ENCODE peak calls at places on chromosomes 13 and 19, in six cellular contexts. G is GM23338, O is GM23248, R is fibroblast of lung, Y is OCI-LY7, Q is neuronal stem cell. H is an unnamed sample.
A peak's percentile ranks its signal among the peaks of the same experiment; 100 is the strongest.

GRCh38 chr19:46984077-46985010 is 35.3 kb upstream of the NPAS1 start:
- DNase-seq in Q (no peak), R (peak; percentile 83), O (peak; percentile 48), G (no peak), Y (no peak), H (peak; percentile 74)

GRCh38 chr13:46369506-46370268 is 17.4 kb downstream of the RUBCNL start:
- DNase-seq in Y (peak; percentile 57), R (peak; percentile 95), O (peak; percentile 89), G (no peak), Q (no peak), H (no peak)

GRCh38 chr13:89832827-89833226 is 1514.7 kb upstream of the MIR17HG start:
- DNase-seq in G (peak; percentile 4), O (no peak), R (no peak), Y (no peak), Q (no peak), H (no peak)

GRCh38 chr19:409006-409514 is at the start of gene C2CD4C:
- DNase-seq in Y (peak; percentile 15), O (peak; percentile 56), Q (no peak), G (peak; percentile 60), R (no peak), H (peak; percentile 87)

GRCh38 chr13:24618219-24618955 is 61.8 kb upstream of the ATP12A start:
- DNase-seq in Y (peak; percentile 70), O (no peak), G (no peak), R (no peak), Q (no peak), H (no peak)

GRCh38 chr13:94464771-94465170 is 14.7 kb downstream of the DCT start:
- DNase-seq in G (no peak), Y (no peak), R (peak; percentile 3), Q (no peak), O (peak; percentile 3), H (no peak)

GRCh38 chr13:30431269-30431950 is 9.1 kb downstream of the UBE2L5 start:
- DNase-seq in Y (no peak), G (no peak), Q (no peak), R (no peak), O (peak; percentile 41), H (no peak)

GRCh38 chr13:90305796-90306195 is 1041.7 kb upstream of the MIR17HG start:
- DNase-seq in R (no peak), Y (no peak), O (no peak), G (no peak), Q (no peak), H (no peak)

GRCh38 chr13:43054803-43055802 is 31.7 kb downstream of the DNAJC15 start:
- DNase-seq in R (peak; percentile 84), Q (peak; percentile 70), O (peak; percentile 61), Y (peak; percentile 49), G (peak; percentile 87), H (no peak)

GRCh38 chr19:49921871-49922755 is 6.9 kb upstream of the ATF5 start:
- DNase-seq in Q (no peak), O (peak; percentile 86), R (peak; percentile 61), Y (no peak), G (no peak), H (no peak)

GRCh38 chr19:55350620-55351315 is 3.8 kb downstream of the COX6B2 start:
- DNase-seq in Y (no peak), Q (no peak), R (no peak), O (no peak), G (no peak), H (no peak)

GRCh38 chr13:95698047-95698749 is 21.3 kb downstream of the DNAJC3 start:
- DNase-seq in Q (no peak), R (no peak), Y (peak; percentile 1), O (peak; percentile 40), G (peak; percentile 46), H (no peak)

GRCh38 chr13:48624858-48625257 is 28.9 kb upstream of the CYSLTR2 start:
- DNase-seq in Q (no peak), G (no peak), O (no peak), Y (no peak), R (peak; percentile 50), H (no peak)

GRCh38 chr13:93309886-93310520 is 83.4 kb downstream of the GPC6 start:
- DNase-seq in O (peak; percentile 87), G (no peak), Q (peak; percentile 45), R (peak; percentile 71), Y (no peak), H (no peak)

GRCh38 chr19:2624537-2625091 is 77.9 kb downstream of the GNG7 start:
- DNase-seq in G (peak; percentile 67), Y (peak; percentile 85), Q (no peak), O (peak; percentile 37), R (no peak), H (peak; percentile 53)

GRCh38 chr19:10001899-10002298 is 8.4 kb downstream of the COL5A3 start:
- DNase-seq in R (peak; percentile 17), Q (no peak), O (peak; percentile 66), G (peak; percentile 72), Y (no peak), H (no peak)

GRCh38 chr13:92260363-92260762 is 861.9 kb downstream of the GPC5 start:
- DNase-seq in G (peak; percentile 8), Y (peak; percentile 25), R (no peak), Q (no peak), O (no peak), H (no peak)

GRCh38 chr19:1247747-1248453 is 483 bp upstream of the MIDN start:
- DNase-seq in Y (no peak), Q (no peak), R (peak; percentile 62), O (peak; percentile 87), G (peak; percentile 83), H (peak; percentile 60)

GRCh38 chr19:41929536-41930071 is 1.4 kb upstream of the ERFL start:
- DNase-seq in R (no peak), O (no peak), Y (peak; percentile 54), Q (no peak), G (peak; percentile 53), H (no peak)
- H2AFZ ChIP-seq in R (no peak overlapping the region), O (no peak overlapping the region), Y (no peak overlapping the region), Q (no peak overlapping the region), G (no peak overlapping the region), H (no peak overlapping the region)

GRCh38 chr13:37599509-37599908 is 941 bp upstream of the POSTN start:
- DNase-seq in R (no peak), G (no peak), Q (no peak), Y (no peak), O (no peak), H (no peak)
- H2AFZ ChIP-seq in R (peak overlapping the region; percentile 27), G (no peak overlapping the region), Q (no peak overlapping the region), Y (no peak overlapping the region), O (peak overlapping the region; percentile 62), H (peak overlapping the region; percentile 35)

GRCh38 chr13:71148391-71148790 is 718.6 kb downstream of the DACH1 start:
- DNase-seq in G (no peak), O (no peak), Y (no peak), R (no peak), Q (peak; percentile 58), H (no peak)
- H2AFZ ChIP-seq in G (no peak overlapping the region), O (no peak overlapping the region), Y (no peak overlapping the region), R (no peak overlapping the region), Q (peak overlapping the region; percentile 28), H (no peak overlapping the region)

GRCh38 chr13:85419611-85420010 is 379.6 kb downstream of the SLITRK6 start:
- DNase-seq in Q (no peak), G (no peak), Y (no peak), O (no peak), R (no peak), H (no peak)
- H2AFZ ChIP-seq in Q (no peak overlapping the region), G (no peak overlapping the region), Y (no peak overlapping the region), O (no peak overlapping the region), R (no peak overlapping the region), H (no peak overlapping the region)

GRCh38 chr13:32426191-32426980 is 1.5 kb downstream of the N4BP2L1 start:
- DNase-seq in Y (peak; percentile 79), G (no peak), R (peak; percentile 31), O (peak; percentile 55), Q (no peak), H (no peak)
- H2AFZ ChIP-seq in Y (peak overlapping the region; percentile 95), G (peak overlapping the region; percentile 94), R (peak overlapping the region; percentile 64), O (peak overlapping the region; percentile 72), Q (peak overlapping the region; percentile 92), H (no peak overlapping the region)

GRCh38 chr13:52695856-52696255 is 43.2 kb downstream of the SUGT1 start:
- DNase-seq in G (no peak), R (peak; percentile 65), Y (no peak), O (peak; percentile 48), Q (no peak), H (no peak)
- H2AFZ ChIP-seq in G (no peak overlapping the region), R (no peak overlapping the region), Y (no peak overlapping the region), O (no peak overlapping the region), Q (no peak overlapping the region), H (no peak overlapping the region)

GRCh38 chr13:109351236-109351635 is 435.1 kb downstream of the IRS2 start:
- DNase-seq in Q (no peak), Y (no peak), O (no peak), G (no peak), R (no peak), H (no peak)
- H2AFZ ChIP-seq in Q (no peak overlapping the region), Y (no peak overlapping the region), O (no peak overlapping the region), G (no peak overlapping the region), R (no peak overlapping the region), H (no peak overlapping the region)